ENCODE peak calls at places on chromosomes 7 and 10, in four cellular contexts. V is anterior cingulate cortex, Z is H9, E is head of caudate nucleus. A is an unnamed sample.

GRCh38 chr7:64581929-64582894 is 19.3 kb upstream of the ZNF680 start:
- DNase-seq in Z (no peak), E (no peak), V (no peak), A (no peak)

GRCh38 chr7:22935269-22935668 is 78.7 kb downstream of the HYCC1 start:
- DNase-seq in Z (no peak), V (no peak), E (no peak), A (no peak)

GRCh38 chr10:11286261-11286989 is 268.8 kb downstream of the CELF2 start:
- DNase-seq in Z (no peak), V (no peak), E (no peak), A (no peak)

GRCh38 chr7:110090113-110090820 is 1000.7 kb upstream of the LRRN3 start:
- DNase-seq in E (no peak), Z (no peak), V (no peak), A (peak)

GRCh38 chr10:70672165-70672992 is at the start of gene ADAMTS14:
- DNase-seq in E (peak), Z (peak), V (peak), A (no peak)

GRCh38 chr7:35714407-35714806 is 19.5 kb upstream of the HERPUD2 start:
- DNase-seq in E (no peak), Z (no peak), V (no peak), A (no peak)

GRCh38 chr7:90892213-90892612 is 296.1 kb downstream of the CDK14 start:
- DNase-seq in V (no peak), Z (no peak), E (no peak), A (peak)

GRCh38 chr10:30781571-30782542 is 152.3 kb upstream of the LYZL2 start:
- DNase-seq in E (peak), Z (no peak), V (peak), A (no peak)

GRCh38 chr7:36021917-36022550 is 131.0 kb upstream of the EEPD1 start:
- DNase-seq in V (no peak), E (peak), Z (no peak), A (no peak)

GRCh38 chr10:102341038-102341688 is 54.3 kb upstream of the NFKB2 start:
- DNase-seq in E (no peak), Z (no peak), V (no peak), A (no peak)

GRCh38 chr10:56349611-56350010 is 11.4 kb downstream of the ZWINT start:
- DNase-seq in E (no peak), V (no peak), Z (no peak), A (no peak)

GRCh38 chr7:80859272-80859970 is 59.4 kb downstream of the SEMA3C start:
- DNase-seq in V (no peak), E (no peak), Z (no peak), A (peak)

GRCh38 chr10:86363833-86364511 is 2.6 kb downstream of the GRID1 start:
- DNase-seq in E (peak), V (no peak), Z (peak), A (no peak)

GRCh38 chr10:25547391-25547790 is 372.6 kb downstream of the GPR158 start:
- DNase-seq in V (no peak), Z (no peak), E (peak), A (peak)

GRCh38 chr10:67606572-67606971 is 89.4 kb downstream of the CTNNA3 start:
- DNase-seq in V (no peak), Z (no peak), E (no peak), A (peak)

GRCh38 chr7:81267508-81267907 is 348.7 kb upstream of the SEMA3C start:
- DNase-seq in Z (no peak), E (no peak), V (no peak), A (peak)

GRCh38 chr7:70053421-70053820 is 455.1 kb downstream of the AUTS2 start:
- DNase-seq in Z (no peak), V (no peak), E (no peak), A (no peak)

GRCh38 chr7:100061518-100062193 is 12.1 kb downstream of the ZSCAN21 start:
- DNase-seq in V (no peak), E (no peak), Z (no peak), A (no peak)

GRCh38 chr7:72112992-72113391 is 299.1 kb downstream of the CALN1 start:
- DNase-seq in Z (no peak), V (no peak), E (no peak), A (no peak)

GRCh38 chr10:49668684-49669083 is 10.8 kb upstream of the C10orf53 start:
- DNase-seq in Z (no peak), E (no peak), V (no peak), A (no peak)

GRCh38 chr10:79394631-79395030 is 47.4 kb downstream of the PPIF start:
- DNase-seq in Z (no peak), E (no peak), V (no peak), A (no peak)

GRCh38 chr10:98266647-98267046 is 1.3 kb downstream of the LOXL4 start:
- DNase-seq in E (no peak), Z (no peak), V (no peak), A (no peak)

GRCh38 chr10:35335718-35336083 is 608 bp upstream of the CCNY start:
- DNase-seq in Z (peak), V (no peak), E (no peak), A (no peak)

GRCh38 chr7:22627136-22627535 is 99.9 kb upstream of the IL6 start:
- DNase-seq in Z (no peak), E (no peak), V (no peak), A (no peak)

GRCh38 chr7:128888756-128889095 is 21.8 kb downstream of the KCP start:
- DNase-seq in E (no peak), V (no peak), Z (no peak), A (no peak)

GRCh38 chr7:151550601-151551286 is 31.0 kb upstream of the RHEB start:
- DNase-seq in E (no peak), V (no peak), Z (no peak), A (peak)

GRCh38 chr7:12771378-12771877 is 84.0 kb downstream of the ARL4A start:
- DNase-seq in Z (no peak), V (no peak), E (peak), A (peak)

GRCh38 chr10:8189458-8189857 is 135.0 kb downstream of the GATA3 start:
- DNase-seq in Z (peak), V (no peak), E (no peak), A (no peak)

GRCh38 chr10:102410427-102411073 is 8.0 kb downstream of the PSD start:
- DNase-seq in E (peak), Z (peak), V (no peak), A (no peak)

GRCh38 chr10:71776528-71776927 is 3.2 kb upstream of the VSIR start:
- DNase-seq in V (no peak), Z (no peak), E (no peak), A (no peak)

GRCh38 chr7:30445770-30446169 is 32.8 kb downstream of the NOD1 start:
- DNase-seq in Z (no peak), E (peak), V (no peak), A (peak)

GRCh38 chr7:94087664-94088352 is 83.7 kb upstream of the BET1 start:
- DNase-seq in Z (peak), V (no peak), E (peak), A (peak)

GRCh38 chr7:130953193-130953592 is 219.2 kb upstream of the KLF14 start:
- DNase-seq in V (no peak), E (no peak), Z (no peak), A (no peak)

A was measured in renal cortical epithelial cell.